ENCODE peak calls at places on chromosomes 11 and 22, in six cellular contexts. K is small intestine, I is right lobe of liver, B is heart right ventricle, F is LoVo, O is skeletal muscle cell. X is an unnamed sample.

GRCh38 chr11:26910192-26910591 is 83.7 kb upstream of the FIBIN start:
- DNase-seq in B (no peak), K (no peak), O (no peak), I (no peak), F (no peak), X (no peak)

GRCh38 chr11:24234822-24235508 is 261.9 kb upstream of the LUZP2 start:
- DNase-seq in K (no peak), O (no peak), I (no peak), B (no peak), F (peak), X (peak)

GRCh38 chr22:33299245-33299956 is 241.2 kb upstream of the SYN3 start:
- DNase-seq in B (no peak), I (no peak), F (no peak), K (no peak), O (no peak), X (no peak)

GRCh38 chr11:134248910-134249480 is 4.2 kb downstream of the THYN1 start:
- DNase-seq in B (no peak), O (no peak), I (no peak), K (no peak), F (no peak), X (no peak)

GRCh38 chr11:22558638-22559037 is 67.0 kb downstream of the FANCF start:
- DNase-seq in K (no peak), B (no peak), F (no peak), O (no peak), I (no peak), X (peak)

GRCh38 chr11:8192016-8192895 is 23.4 kb upstream of the RIC3 start:
- DNase-seq in F (peak), I (peak), B (peak), K (peak), O (peak), X (peak)

GRCh38 chr11:3165152-3165705 is at the start of gene OSBPL5:
- DNase-seq in K (peak), O (no peak), B (peak), F (peak), I (no peak), X (peak)

GRCh38 chr11:57406337-57406904 is 16.0 kb upstream of the PRG2 start:
- DNase-seq in B (peak), K (no peak), F (no peak), O (no peak), I (no peak), X (no peak)

GRCh38 chr11:43382614-43383013 is 23.9 kb downstream of the TTC17 start:
- DNase-seq in B (no peak), I (no peak), O (no peak), F (no peak), K (no peak), X (no peak)

GRCh38 chr22:36682835-36683234 is 20.7 kb downstream of the CACNG2 start:
- DNase-seq in F (no peak), O (no peak), I (no peak), B (no peak), K (no peak), X (no peak)

GRCh38 chr11:134024420-134025085 is 44.3 kb upstream of the JAM3 start:
- DNase-seq in K (no peak), F (no peak), B (no peak), I (no peak), O (no peak), X (no peak)

GRCh38 chr22:21698430-21699329 is 32.9 kb downstream of the PPIL2 start:
- DNase-seq in F (no peak), I (no peak), K (no peak), O (no peak), B (peak), X (no peak)

GRCh38 chr11:32891657-32892354 is 805 bp upstream of the QSER1 start:
- DNase-seq in B (peak), I (no peak), O (no peak), F (no peak), K (no peak), X (no peak)

GRCh38 chr11:57679396-57679795 is 11.5 kb downstream of the ZDHHC5 start:
- DNase-seq in B (no peak), K (peak), I (no peak), O (no peak), F (no peak), X (no peak)

GRCh38 chr11:62433553-62434301 is 14.9 kb downstream of the SCGB1A1 start:
- DNase-seq in B (no peak), I (no peak), O (no peak), F (no peak), K (no peak), X (no peak)

X was measured in NCI-H345.